ENCODE peak calls at places on chromosomes 6 and 20, in five cellular contexts. Z is adrenal gland, N is body of pancreas, Q is esophagus muscularis mucosa, I is stomach. V is an unnamed sample.

GRCh38 chr20:20711413-20711812 is 1.0 kb downstream of the RALGAPA2 start:
- DNase-seq in Q (peak; percentile 26), Z (no peak), N (peak; percentile 30), I (no peak), V (no peak)

GRCh38 chr20:63836335-63837133 is 5.5 kb upstream of the ZBTB46 start:
- DNase-seq in Z (no peak), Q (no peak), N (no peak), I (no peak), V (no peak)

GRCh38 chr6:110039996-110040383 is 61.9 kb downstream of the GPR6 start:
- DNase-seq in Z (no peak), I (peak; percentile 49), Q (no peak), N (peak; percentile 46), V (no peak)

GRCh38 chr6:156850356-156850755 is 73.2 kb downstream of the ARID1B start:
- DNase-seq in I (no peak), Q (no peak), N (no peak), Z (no peak), V (no peak)

GRCh38 chr20:16119909-16120308 is 453.3 kb downstream of the KIF16B start:
- DNase-seq in I (no peak), Z (no peak), Q (no peak), N (no peak), V (no peak)

GRCh38 chr6:105484238-105485161 is 81.6 kb upstream of the PREP start:
- DNase-seq in Q (no peak), I (no peak), Z (no peak), N (no peak), V (no peak)

GRCh38 chr6:31203345-31203979 is 33.0 kb upstream of the POU5F1 start:
- DNase-seq in Z (no peak), I (no peak), N (peak; percentile 33), Q (no peak), V (no peak)

GRCh38 chr20:33401922-33402369 is 627 bp upstream of the CDK5RAP1 start:
- DNase-seq in Z (no peak), N (no peak), Q (no peak), I (no peak), V (no peak)

GRCh38 chr20:11261533-11262000 is 587.8 kb upstream of the JAG1 start:
- DNase-seq in I (no peak), N (no peak), Q (no peak), Z (no peak), V (no peak)

DNA sequence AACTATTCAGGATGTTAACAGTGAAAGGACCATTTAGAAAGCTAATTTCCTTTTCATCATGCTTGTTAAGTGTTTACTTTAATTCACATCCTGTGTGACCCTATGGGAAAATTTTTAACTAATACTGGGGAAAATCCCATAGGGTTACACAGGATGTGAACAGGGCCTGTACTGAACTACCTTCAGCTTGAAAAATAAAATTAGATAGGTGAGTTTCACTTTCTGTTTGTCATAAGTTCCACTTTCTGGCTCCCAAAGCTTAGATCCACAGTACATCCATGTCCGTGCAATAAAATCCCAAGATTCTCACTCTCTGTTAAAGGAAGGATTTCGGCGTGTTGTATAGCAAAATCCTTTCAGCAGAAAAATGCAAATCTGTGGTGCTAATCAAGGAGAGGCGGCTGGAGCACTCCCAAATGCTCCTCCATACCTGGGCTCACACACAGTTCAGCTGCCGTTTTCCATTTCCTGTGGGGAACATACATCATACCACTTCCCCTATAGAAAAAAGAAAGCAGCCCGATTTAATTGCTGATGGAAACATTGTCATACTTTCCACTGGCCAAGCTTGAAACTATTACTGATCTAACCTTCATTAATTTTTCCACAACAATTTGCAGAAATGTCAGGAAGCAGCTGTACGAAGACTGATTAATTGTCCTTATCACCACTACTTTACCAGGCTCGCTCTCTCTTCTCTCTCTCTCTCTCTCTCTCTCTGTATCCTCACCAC is 125.2 kb downstream of the HIVEP2 start:
- DNase-seq in Z (no peak), Q (no peak), I (no peak), N (no peak), V (no peak)
- H3K4me1 ChIP-seq in Z (peaks cover 42% of the 10 kb centered on the region), Q (peaks cover 55% of the 10 kb centered on the region), I (peaks cover 6% of the 10 kb centered on the region), N (peaks cover 33% of the 10 kb centered on the region), V (peaks cover 46% of the 10 kb centered on the region)

DNA sequence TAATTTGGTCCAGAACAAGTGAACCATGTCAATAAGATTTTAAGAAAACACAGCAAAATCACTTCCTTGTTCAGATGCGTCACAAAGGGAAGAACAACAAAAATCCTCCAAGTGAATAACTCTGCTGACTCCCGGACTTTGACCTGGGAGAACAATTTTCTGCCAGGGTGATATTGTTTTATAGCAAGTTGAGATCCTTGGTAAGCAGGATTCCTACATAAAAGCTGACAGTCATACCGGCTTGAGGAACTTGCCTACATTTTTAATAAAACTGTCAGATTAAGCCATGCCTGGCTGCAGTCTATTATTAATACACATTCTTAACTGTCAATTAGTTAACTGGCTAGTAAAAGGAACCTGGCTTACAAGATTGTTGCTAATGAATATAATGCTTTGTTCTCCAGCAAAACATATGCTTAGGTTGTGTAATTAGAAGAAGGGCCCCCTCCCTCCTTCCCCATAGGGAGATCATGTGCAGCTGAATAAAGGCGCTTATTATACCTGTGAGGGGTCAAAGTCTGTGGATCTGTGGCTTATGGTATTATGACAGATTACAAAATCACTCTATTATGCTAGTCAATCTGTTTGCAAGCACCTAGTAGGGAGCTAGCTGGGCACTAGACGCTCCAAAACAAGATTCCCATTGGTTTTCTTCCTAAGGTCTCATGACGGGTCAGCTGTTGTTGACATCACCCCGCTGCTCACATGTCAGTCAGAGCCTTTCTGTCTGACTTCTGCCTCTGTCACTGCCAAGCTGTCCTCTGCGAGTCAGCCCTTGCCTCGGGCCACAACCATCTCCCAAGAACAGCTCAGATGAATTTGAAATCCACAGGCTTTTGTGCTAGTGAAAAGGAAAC is 44.6 kb upstream of the SEC63 start:
- DNase-seq in Z (peak; percentile 2), Q (no peak), N (peak; percentile 67), I (peak; percentile 31), V (no peak)
- TF ChIP-seq POLR2A in Z (no peak), Q (no peak), N (peak; percentile 7), I (no peak), V (no peak)

DNA sequence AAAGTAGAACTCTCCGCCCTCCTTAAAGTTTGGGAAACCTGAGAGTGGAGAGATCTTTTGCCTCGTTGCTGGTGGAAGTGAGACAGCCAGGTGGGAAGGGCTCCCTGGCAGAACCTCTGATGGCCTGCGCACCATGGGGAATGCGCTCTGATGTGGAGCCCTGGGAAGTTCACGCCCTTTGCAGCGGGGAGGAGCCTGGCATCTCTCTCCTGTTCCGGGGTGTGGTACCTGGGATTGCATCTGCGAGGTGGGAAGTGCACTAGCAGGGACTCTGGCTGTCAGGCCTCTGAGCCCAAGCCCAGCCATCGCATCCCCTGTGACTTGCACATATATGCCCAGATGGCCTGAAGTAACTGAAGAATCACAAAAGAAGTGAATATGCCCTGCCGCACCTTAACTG is 159.8 kb downstream of the AKAP7 start:
- DNase-seq in N (no peak), Q (no peak), I (no peak), Z (no peak), V (no peak)
- H3K4me3 ChIP-seq in N (no peak overlapping the region), Q (no peak overlapping the region), I (no peak overlapping the region), Z (no peak overlapping the region), V (no peak overlapping the region)

GRCh38 chr6:17466707-17467106 is 73.3 kb downstream of the CAP2 start:
- DNase-seq in Z (no peak), N (no peak), Q (no peak), I (no peak), V (no peak)
- H3K4me1 ChIP-seq in Z (peaks cover 14% of the 10 kb centered on the region), N (no peaks in the 10 kb centered on the region), Q (peaks cover 37% of the 10 kb centered on the region), I (peaks cover 6% of the 10 kb centered on the region), V (peaks cover 29% of the 10 kb centered on the region)

GRCh38 chr20:46356195-46357029 is 48.1 kb upstream of the CDH22 start:
- DNase-seq in I (no peak), N (no peak), Q (no peak), Z (no peak), V (no peak)
- TF ChIP-seq POLR2A in I (no peak), N (no peak), Q (no peak), Z (no peak), V (no peak)

GRCh38 chr6:149055195-149055899 is 262.2 kb upstream of the TAB2 start:
- DNase-seq in I (no peak), Q (no peak), N (no peak), Z (no peak), V (no peak)
- H3K4me3 ChIP-seq in I (no peak overlapping the region), Q (no peak overlapping the region), N (no peak overlapping the region), Z (no peak overlapping the region), V (no peak overlapping the region)

GRCh38 chr6:2866183-2866846 is 24.7 kb upstream of the SERPINB1 start:
- DNase-seq in I (no peak), Z (no peak), N (no peak), Q (peak; percentile 57), V (no peak)

GRCh38 chr6:2865270-2866182 is 23.9 kb upstream of the SERPINB1 start:
- DNase-seq in I (no peak), Z (no peak), N (no peak), Q (peak; percentile 24), V (no peak)

GRCh38 chr6:2862712-2863174 is 21.1 kb upstream of the SERPINB1 start:
- DNase-seq in Q (peak; percentile 42), Z (no peak), N (no peak), I (no peak), V (no peak)

GRCh38 chr6:2861822-2862164 is 20.1 kb upstream of the SERPINB1 start:
- DNase-seq in I (no peak), Z (no peak), Q (no peak), N (no peak), V (no peak)

GRCh38 chr6:2863901-2864300 is 22.2 kb upstream of the SERPINB1 start:
- DNase-seq in I (no peak), Z (no peak), N (no peak), Q (peak; percentile 75), V (no peak)
- H3K4me1 ChIP-seq in I (no peaks in the 10 kb centered on the region), Z (peaks cover 15% of the 10 kb centered on the region), N (peaks cover 15% of the 10 kb centered on the region), Q (peaks cover 2% of the 10 kb centered on the region), V (peaks cover 2% of the 10 kb centered on the region)

V was measured in sigmoid colon.